ENCODE peak calls at places on chromosomes 7 and 10, in five cellular contexts. A, O, R, Y and E are unnamed samples.

GRCh38 chr7:26599982-26600381 is 264.4 kb downstream of the SKAP2 start:
- DNase-seq in A (no peak), R (no peak), Y (no peak), O (no peak), E (no peak)

GRCh38 chr7:78912781-78913180 is 540.7 kb downstream of the MAGI2 start:
- DNase-seq in R (no peak), A (no peak), Y (no peak), O (no peak), E (no peak)

GRCh38 chr7:28329616-28330373 is 82.5 kb upstream of the CREB5 start:
- DNase-seq in O (peak; percentile 21), Y (no peak), R (no peak), A (no peak), E (peak; percentile 29)

GRCh38 chr10:124701881-124702656 is 42.1 kb downstream of the FAM53B start:
- DNase-seq in R (no peak), Y (peak; percentile 79), A (peak; percentile 88), O (peak; percentile 44), E (no peak)

GRCh38 chr7:21550821-21551531 is 8.1 kb downstream of the DNAH11 start:
- DNase-seq in O (no peak), Y (no peak), R (no peak), A (no peak), E (no peak)

GRCh38 chr7:158458096-158458495 is 129.5 kb downstream of the PTPRN2 start:
- DNase-seq in Y (peak; percentile 20), O (no peak), R (no peak), A (no peak), E (no peak)

GRCh38 chr10:43939939-43940810 is 291.5 kb upstream of the ZNF32 start:
- DNase-seq in A (no peak), O (no peak), Y (no peak), R (no peak), E (peak; percentile 37)

GRCh38 chr10:14571866-14572507 is 202.7 kb downstream of the FAM107B start:
- DNase-seq in Y (peak; percentile 90), R (peak; percentile 71), A (no peak), O (no peak), E (peak; percentile 37)

GRCh38 chr10:89576022-89576421 is 40.6 kb upstream of the SLC16A12 start:
- DNase-seq in A (no peak), R (no peak), O (no peak), Y (no peak), E (no peak)

GRCh38 chr7:66150471-66150870 is 35.8 kb downstream of the CRCP start:
- DNase-seq in A (peak; percentile 85), O (peak; percentile 20), R (no peak), Y (peak; percentile 79), E (peak; percentile 91)

GRCh38 chr10:43336641-43337318 is 34.7 kb upstream of the FXYD4 start:
- DNase-seq in O (no peak), Y (no peak), R (peak; percentile 76), A (no peak), E (no peak)

GRCh38 chr7:26759108-26759507 is 105.3 kb downstream of the SKAP2 start:
- DNase-seq in O (no peak), A (no peak), R (no peak), Y (no peak), E (no peak)

GRCh38 chr7:44618754-44619153 is 12.3 kb downstream of the OGDH start:
- DNase-seq in Y (no peak), O (no peak), A (no peak), R (no peak), E (no peak)

GRCh38 chr7:44970521-44971051 is 8.2 kb downstream of the MYO1G start:
- DNase-seq in O (no peak), R (no peak), A (no peak), Y (peak; percentile 53), E (no peak)

GRCh38 chr10:75774780-75775490 is 343.5 kb downstream of the LRMDA start:
- DNase-seq in O (no peak), A (peak; percentile 49), R (no peak), Y (no peak), E (no peak)

GRCh38 chr7:65265959-65266519 is 107.6 kb upstream of the ZNF92 start:
- DNase-seq in O (no peak), A (no peak), R (no peak), Y (no peak), E (no peak)

DNA sequence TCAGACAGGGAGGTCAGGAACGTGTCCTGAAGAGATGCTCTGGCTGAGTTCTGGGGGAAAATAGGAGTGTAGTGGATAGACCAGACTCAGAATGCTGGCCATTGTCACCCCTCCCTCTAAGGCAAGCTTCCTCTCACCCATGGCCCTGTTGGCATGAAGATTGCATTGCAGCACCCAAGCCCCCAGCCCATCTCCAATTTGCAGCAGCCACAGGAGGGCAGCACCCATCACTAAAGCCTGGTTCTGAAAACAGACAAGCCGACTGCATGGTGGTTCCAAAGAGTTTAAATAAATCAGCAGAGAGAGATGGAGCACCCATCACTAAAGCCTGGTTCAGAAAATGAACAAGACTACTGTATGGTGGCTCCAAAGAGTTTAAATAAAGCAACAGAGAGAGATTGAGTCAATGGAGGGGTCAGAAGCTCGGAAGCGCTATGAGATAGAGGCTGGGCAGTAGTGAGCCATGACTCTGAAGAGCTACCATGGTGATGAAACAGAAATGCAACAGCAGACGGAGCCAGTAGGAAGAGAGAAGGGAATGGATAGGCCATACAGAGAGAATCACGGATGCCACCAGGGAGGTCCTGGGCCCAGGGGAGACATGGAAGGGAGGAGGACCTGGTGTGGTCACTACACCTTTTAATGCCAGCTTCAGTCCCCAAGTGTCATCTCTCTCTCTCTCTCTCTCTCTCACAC is 237.9 kb upstream of the MYO3A start:
- DNase-seq in Y (no peak), R (no peak), O (no peak), A (no peak), E (no peak)
- TF ChIP-seq CTCF in Y (no peak), R (no peak), O (no peak), A (no peak), E (peak; percentile 4)

GRCh38 chr7:143392875-143393266 is 11.7 kb downstream of the ZYX start:
- DNase-seq in R (no peak), A (no peak), Y (peak; percentile 46), O (no peak), E (peak; percentile 44)

GRCh38 chr7:143393267-143394041 is 12.3 kb downstream of the ZYX start:
- DNase-seq in A (no peak), Y (peak; percentile 66), O (no peak), R (no peak), E (peak; percentile 82)

GRCh38 chr7:143394777-143395176 is 13.6 kb downstream of the ZYX start:
- DNase-seq in O (no peak), A (no peak), R (no peak), Y (peak; percentile 55), E (no peak)

GRCh38 chr7:143395187-143396149 is 13.2 kb downstream of the EPHA1 start:
- DNase-seq in R (no peak), Y (peak; percentile 59), A (no peak), O (no peak), E (peak; percentile 49)

GRCh38 chr7:143394068-143394467 is 12.9 kb downstream of the ZYX start:
- DNase-seq in Y (peak; percentile 48), R (no peak), O (no peak), A (no peak), E (no peak)
- H3K4me1 ChIP-seq in Y (peaks cover 57% of the 10 kb centered on the region), R (peaks cover 13% of the 10 kb centered on the region), O (peaks cover 10% of the 10 kb centered on the region), A (peaks cover 19% of the 10 kb centered on the region), E (no peaks in the 10 kb centered on the region)

DNA sequence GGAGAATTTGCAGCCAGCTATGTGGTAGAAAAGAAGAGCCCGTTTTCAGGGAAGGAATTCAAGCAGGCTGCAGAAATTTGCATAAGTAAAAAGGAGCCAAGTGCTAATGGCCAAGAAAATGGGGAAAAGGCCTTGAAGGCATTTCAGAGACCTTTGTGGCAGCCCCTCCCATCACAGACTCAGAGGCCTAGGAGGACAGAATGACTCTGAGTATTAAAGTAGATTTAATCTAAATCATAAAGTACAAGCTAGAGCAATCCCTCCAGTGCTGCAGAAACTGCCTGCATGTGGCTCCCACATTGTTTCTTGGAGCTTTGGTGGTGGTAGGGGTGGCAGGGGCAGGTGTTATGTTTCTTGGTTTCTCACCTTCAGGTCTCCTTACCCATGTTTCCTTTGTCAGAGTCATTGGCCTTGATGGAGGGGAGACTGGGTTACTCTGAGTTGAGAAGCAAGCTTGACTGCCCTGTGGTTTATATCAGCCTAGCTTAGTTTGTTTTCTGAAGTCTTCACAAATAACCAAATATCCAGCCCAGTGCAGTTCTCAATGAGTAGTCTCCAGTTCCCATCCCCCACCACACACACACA is 34.6 kb downstream of the ITPRIP start:
- DNase-seq in O (no peak), R (no peak), A (no peak), Y (no peak), E (no peak)
- H3K27ac ChIP-seq in O (no peak overlapping the region), R (no peak overlapping the region), A (no peak overlapping the region), Y (no peak overlapping the region), E (no peak overlapping the region)

DNA sequence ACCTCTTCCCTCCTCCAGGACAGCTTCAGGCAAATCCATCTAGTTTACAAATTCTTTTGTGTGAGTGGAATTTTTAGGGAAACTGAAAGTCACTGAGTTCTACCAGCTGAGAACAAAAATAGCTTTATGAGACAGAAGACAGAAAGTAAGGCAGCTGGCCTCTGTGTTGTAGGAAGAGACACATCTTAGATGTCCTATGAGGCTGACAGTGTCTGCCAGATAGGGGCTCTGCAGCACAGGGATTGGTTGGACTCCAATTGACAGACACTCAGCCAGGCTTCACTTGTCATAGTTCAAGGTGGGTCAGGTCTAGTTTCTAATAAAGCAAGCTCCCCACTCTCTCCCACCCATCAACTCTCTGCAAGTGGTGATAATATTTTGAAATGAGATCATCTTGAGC is 574.9 kb downstream of the CCSER2 start:
- DNase-seq in Y (no peak), R (no peak), O (no peak), A (no peak), E (no peak)
- TF ChIP-seq CTCF in Y (no peak), R (no peak), O (no peak), A (no peak), E (no peak)

GRCh38 chr10:114100848-114101741 is 57.4 kb downstream of the ADRB1 start:
- DNase-seq in R (no peak), O (no peak), A (peak; percentile 34), Y (no peak), E (peak; percentile 72)

GRCh38 chr10:114102253-114102652 is 58.6 kb downstream of the ADRB1 start:
- DNase-seq in R (no peak), A (no peak), O (no peak), Y (no peak), E (no peak)

GRCh38 chr10:114103286-114103685 is 59.6 kb downstream of the ADRB1 start:
- DNase-seq in O (no peak), R (peak; percentile 74), Y (no peak), A (no peak), E (peak; percentile 57)
- H3K4me1 ChIP-seq in O (no peaks in the 10 kb centered on the region), R (peaks cover 3% of the 10 kb centered on the region), Y (peaks cover 15% of the 10 kb centered on the region), A (peaks cover 1% of the 10 kb centered on the region), E (no peaks in the 10 kb centered on the region)

GRCh38 chr10:35640951-35641429 is 1.1 kb downstream of the FZD8 start:
- DNase-seq in A (peak; percentile 55), R (peak; percentile 50), O (peak; percentile 71), Y (peak; percentile 83), E (peak; percentile 90)
- H3K27ac ChIP-seq in A (peak overlapping the region; percentile 71), R (peak overlapping the region; percentile 95), O (peak overlapping the region; percentile 92), Y (peak overlapping the region; percentile 86), E (peak overlapping the region; percentile 90)

GRCh38 chr7:73725703-73726466 is 6.4 kb upstream of the STX1A start:
- DNase-seq in A (peak; percentile 87), R (no peak), O (peak; percentile 95), Y (peak; percentile 90), E (peak; percentile 88)
- TF ChIP-seq CTCF in A (peak; percentile 83), R (peak; percentile 90), O (peak; percentile 96), Y (peak; percentile 95), E (peak; percentile 98)